ENCODE peak calls at places on chromosomes 5 and 9, in nine cellular contexts. S is cardiac muscle cell, U is stomach, A is adrenal gland, R is tibial nerve, K is GM12878, Y is Peyer's patch, V is IMR-90, Z is lower lobe of right lung. H is an unnamed sample.

GRCh38 chr5:179805070-179805528 is 1.6 kb downstream of the MGAT4B start:
- DNase-seq in S (no peak), U (peak; percentile 63), A (no peak), R (no peak), K (no peak), Y (no peak), V (no peak), Z (no peak), H (no peak)

GRCh38 chr9:78038620-78039300 is 7.1 kb upstream of the GNAQ start:
- DNase-seq in S (peak; percentile 72), U (no peak), A (no peak), R (no peak), K (no peak), Y (no peak), V (peak; percentile 26), Z (no peak), H (no peak)

GRCh38 chr9:136023401-136024225 is 62.4 kb upstream of the UBAC1 start:
- DNase-seq in S (no peak), U (no peak), A (peak; percentile 65), R (peak; percentile 64), K (no peak), Y (no peak), V (peak; percentile 81), Z (peak; percentile 65), H (no peak)

GRCh38 chr5:108521841-108522506 is 140.1 kb upstream of the FBXL17 start:
- DNase-seq in S (peak; percentile 77), U (no peak), A (peak; percentile 40), R (peak; percentile 68), K (peak; percentile 57), Y (no peak), V (peak; percentile 72), Z (no peak), H (peak; percentile 13)

GRCh38 chr9:119009253-119009652 is 360.0 kb downstream of the BRINP1 start:
- DNase-seq in S (no peak), U (no peak), A (no peak), R (no peak), K (no peak), Y (no peak), V (no peak), Z (no peak), H (no peak)

GRCh38 chr9:129454468-129455067 is 166.3 kb downstream of the C9orf50 start:
- DNase-seq in S (no peak), U (no peak), A (no peak), R (no peak), K (no peak), Y (no peak), V (no peak), Z (no peak), H (no peak)

GRCh38 chr5:92283521-92283920 is 900.4 kb upstream of the ARRDC3 start:
- DNase-seq in S (no peak), U (no peak), A (no peak), R (no peak), K (no peak), Y (no peak), V (no peak), Z (no peak), H (no peak)

GRCh38 chr5:36444582-36444999 is 142.9 kb upstream of the RANBP3L start:
- DNase-seq in S (no peak), U (peak; percentile 76), A (peak; percentile 24), R (peak; percentile 41), K (no peak), Y (no peak), V (no peak), Z (no peak), H (no peak)

GRCh38 chr9:131837316-131837715 is 97.4 kb upstream of the RAPGEF1 start:
- DNase-seq in S (peak; percentile 44), U (peak; percentile 40), A (no peak), R (no peak), K (no peak), Y (no peak), V (no peak), Z (no peak), H (no peak)

GRCh38 chr9:132669636-132670358 is at the start of gene DDX31:
- DNase-seq in S (peak; percentile 82), U (peak; percentile 83), A (peak; percentile 83), R (peak; percentile 50), K (peak; percentile 37), Y (peak; percentile 84), V (peak; percentile 76), Z (peak; percentile 93), H (peak; percentile 90)

GRCh38 chr9:136546697-136547481 is 1.0 kb upstream of the NOTCH1 start:
- DNase-seq in S (peak; percentile 44), U (peak; percentile 83), A (peak; percentile 75), R (no peak), K (no peak), Y (peak; percentile 52), V (peak; percentile 35), Z (peak; percentile 81), H (peak; percentile 45)

GRCh38 chr5:180142008-180142803 is 66.8 kb downstream of the RASGEF1C start:
- DNase-seq in S (no peak), U (no peak), A (no peak), R (no peak), K (no peak), Y (no peak), V (no peak), Z (no peak), H (no peak)

GRCh38 chr5:123976393-123977029 is 464.5 kb downstream of the CSNK1G3 start:
- DNase-seq in S (no peak), U (no peak), A (no peak), R (no peak), K (peak; percentile 55), Y (no peak), V (no peak), Z (no peak), H (no peak)

GRCh38 chr5:68749648-68750047 is 344.2 kb upstream of the SLC30A5 start:
- DNase-seq in S (no peak), U (no peak), A (no peak), R (no peak), K (no peak), Y (no peak), V (no peak), Z (no peak), H (no peak)

GRCh38 chr5:88884435-88884877 is 1.5 kb upstream of the MEF2C start:
- DNase-seq in S (no peak), U (no peak), A (no peak), R (no peak), K (no peak), Y (no peak), V (peak; percentile 23), Z (no peak), H (no peak)

GRCh38 chr5:128706269-128706668 is 168.2 kb upstream of the FBN2 start:
- DNase-seq in S (no peak), U (no peak), A (no peak), R (no peak), K (no peak), Y (no peak), V (no peak), Z (no peak), H (no peak)

GRCh38 chr5:75037106-75037505 is 15.3 kb downstream of the GCNT4 start:
- DNase-seq in S (no peak), U (peak; percentile 65), A (no peak), R (no peak), K (no peak), Y (no peak), V (peak; percentile 93), Z (no peak), H (no peak)

GRCh38 chr9:114006155-114006550 is 71.9 kb downstream of the AMBP start:
- DNase-seq in S (no peak), U (no peak), A (peak; percentile 9), R (peak; percentile 1), K (no peak), Y (no peak), V (no peak), Z (no peak), H (no peak)

DNA sequence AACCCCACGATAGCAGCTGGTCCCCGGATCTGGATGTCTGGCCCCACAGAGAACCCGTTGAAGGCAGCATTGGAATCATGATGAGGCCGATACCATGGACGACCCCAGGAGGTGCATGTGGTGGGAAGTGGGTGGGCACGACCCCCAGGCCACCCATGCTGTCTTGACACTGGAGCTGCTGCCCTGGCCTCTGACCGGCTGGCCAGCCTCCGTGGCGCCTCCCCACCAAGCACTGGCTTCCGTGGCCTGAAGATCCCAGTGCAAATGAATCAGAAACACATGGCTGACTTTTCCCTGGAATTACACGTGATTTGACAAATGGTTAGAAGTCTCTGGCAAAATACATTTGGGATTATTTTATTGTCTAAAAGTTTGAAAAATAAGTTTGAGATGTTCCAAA is 259.0 kb upstream of the IRX1 start:
- DNase-seq in S (no peak), U (no peak), A (no peak), R (no peak), K (no peak), Y (no peak), V (no peak), Z (no peak), H (no peak)
- H3K9me3 ChIP-seq in S (no peaks in the 10 kb centered on the region), U (no peaks in the 10 kb centered on the region), A (no peaks in the 10 kb centered on the region), R (no peaks in the 10 kb centered on the region), K (no peaks in the 10 kb centered on the region), Y (no peaks in the 10 kb centered on the region), V (peaks cover 42% of the 10 kb centered on the region), Z (no peaks in the 10 kb centered on the region), H (no peaks in the 10 kb centered on the region)

DNA sequence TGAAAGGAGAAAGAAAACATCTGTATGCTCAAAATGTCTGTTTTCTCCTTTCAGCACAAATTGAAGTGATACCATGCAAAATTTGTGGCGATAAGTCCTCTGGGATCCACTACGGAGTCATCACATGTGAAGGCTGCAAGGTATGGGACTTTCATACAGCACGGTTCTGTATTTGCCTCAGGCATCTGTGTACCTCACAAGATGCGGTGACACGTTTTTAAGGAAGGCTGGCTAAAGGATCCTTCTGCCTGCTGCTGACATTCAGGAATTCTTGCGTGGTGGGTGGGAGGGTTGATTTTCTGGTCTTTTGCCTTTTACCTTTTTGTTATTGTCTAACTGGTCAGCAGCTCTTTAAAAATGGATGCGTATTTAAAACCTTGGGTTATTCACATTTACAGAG is 133.1 kb downstream of the RORB start:
- DNase-seq in S (no peak), U (no peak), A (no peak), R (no peak), K (no peak), Y (no peak), V (no peak), Z (no peak), H (no peak)
- H3K4me1 ChIP-seq in S (no peaks in the 10 kb centered on the region), U (no peaks in the 10 kb centered on the region), A (no peaks in the 10 kb centered on the region), R (no peaks in the 10 kb centered on the region), K (no peaks in the 10 kb centered on the region), Y (no peaks in the 10 kb centered on the region), V (no peaks in the 10 kb centered on the region), Z (no peaks in the 10 kb centered on the region), H (no peaks in the 10 kb centered on the region)

DNA sequence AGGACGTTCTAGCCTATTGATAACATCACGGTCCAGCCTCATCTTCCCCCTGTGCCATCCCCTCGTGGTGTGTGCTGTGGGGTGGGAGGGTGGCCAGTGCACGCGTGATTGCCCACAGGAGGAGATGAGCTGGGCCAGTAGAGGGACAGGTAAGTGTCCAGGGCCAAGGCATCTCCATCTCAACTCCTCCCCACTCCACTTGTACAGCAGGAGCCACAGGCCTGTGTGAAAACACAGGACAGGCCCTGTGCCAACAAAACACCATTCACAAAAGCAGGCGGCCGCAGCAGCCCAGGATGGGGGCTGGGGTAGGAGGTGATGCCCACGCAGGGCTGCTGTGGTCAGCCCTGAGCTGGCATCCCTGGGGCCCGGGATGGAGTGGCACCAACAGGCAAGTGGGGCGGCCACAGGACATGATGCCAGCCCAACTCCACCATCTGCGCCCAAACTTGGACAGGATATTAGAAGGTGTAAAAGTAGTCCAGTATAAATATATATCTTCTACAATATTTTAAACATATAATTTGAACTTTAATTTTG is 32.6 kb downstream of the TPPP start:
- DNase-seq in S (no peak), U (no peak), A (no peak), R (no peak), K (no peak), Y (no peak), V (no peak), Z (peak; percentile 28), H (no peak)
- H3K9me3 ChIP-seq in S (no peaks in the 10 kb centered on the region), U (no peaks in the 10 kb centered on the region), A (no peaks in the 10 kb centered on the region), R (no peaks in the 10 kb centered on the region), K (no peaks in the 10 kb centered on the region), Y (no peaks in the 10 kb centered on the region), V (no peaks in the 10 kb centered on the region), Z (no peaks in the 10 kb centered on the region), H (no peaks in the 10 kb centered on the region)

GRCh38 chr5:72295539-72295938 is 24.5 kb downstream of the MRPS27 start:
- DNase-seq in S (no peak), U (no peak), A (no peak), R (no peak), K (no peak), Y (no peak), V (no peak), Z (no peak), H (no peak)
- H3K4me1 ChIP-seq in S (peaks cover 10% of the 10 kb centered on the region), U (no peaks in the 10 kb centered on the region), A (peaks cover 18% of the 10 kb centered on the region), R (no peaks in the 10 kb centered on the region), K (peaks cover 45% of the 10 kb centered on the region), Y (no peaks in the 10 kb centered on the region), V (no peaks in the 10 kb centered on the region), Z (no peaks in the 10 kb centered on the region), H (no peaks in the 10 kb centered on the region)